ENCODE peak calls at places on chromosomes 16 and 17, in six cellular contexts. One of them, this sample, is unnamed.

GRCh38 chr16:87207509-87207908 is 109.7 kb downstream of the C16orf95 start:
- DNase-seq in H1: no peak
- DNase-seq in endothelial cell of umbilical vein: no peak
- DNase-seq in GM12878: no peak
- DNase-seq in A549: peak; percentile 53
- DNase-seq in K562: no peak
- DNase-seq in this sample: peak; percentile 60

GRCh38 chr16:69166221-69166833 is 20.6 kb upstream of the SNTB2 start:
- DNase-seq in GM12878: no peak
- DNase-seq in H1: no peak
- DNase-seq in endothelial cell of umbilical vein: peak; percentile 49
- DNase-seq in K562: peak; percentile 33
- DNase-seq in A549: no peak
- DNase-seq in this sample: no peak

GRCh38 chr17:7173687-7174602 is 5.2 kb downstream of the ASGR1 start:
- DNase-seq in GM12878: no peak
- DNase-seq in endothelial cell of umbilical vein: peak; percentile 89
- DNase-seq in H1: peak; percentile 72
- DNase-seq in K562: no peak
- DNase-seq in A549: no peak
- DNase-seq in this sample: no peak

GRCh38 chr17:16191604-16192003 is 23.7 kb downstream of the NCOR1 start:
- DNase-seq in endothelial cell of umbilical vein: peak; percentile 93
- DNase-seq in A549: no peak
- DNase-seq in GM12878: no peak
- DNase-seq in H1: no peak
- DNase-seq in K562: no peak
- DNase-seq in this sample: no peak

GRCh38 chr17:4276514-4276913 is 12.7 kb upstream of the ANKFY1 start:
- DNase-seq in A549: no peak
- DNase-seq in endothelial cell of umbilical vein: no peak
- DNase-seq in K562: no peak
- DNase-seq in GM12878: no peak
- DNase-seq in H1: no peak
- DNase-seq in this sample: peak; percentile 4

GRCh38 chr16:75252946-75253911 is 1.8 kb upstream of the BCAR1 start:
- DNase-seq in H1: peak; percentile 85
- DNase-seq in GM12878: no peak
- DNase-seq in endothelial cell of umbilical vein: peak; percentile 63
- DNase-seq in A549: no peak
- DNase-seq in K562: no peak
- DNase-seq in this sample: no peak

GRCh38 chr17:8941520-8941919 is 24.0 kb downstream of the PIK3R5 start:
- DNase-seq in H1: no peak
- DNase-seq in K562: no peak
- DNase-seq in A549: no peak
- DNase-seq in GM12878: no peak
- DNase-seq in endothelial cell of umbilical vein: no peak
- DNase-seq in this sample: no peak

GRCh38 chr16:88469615-88470395 is 16.7 kb downstream of the ZFPM1 start:
- DNase-seq in K562: no peak
- DNase-seq in endothelial cell of umbilical vein: no peak
- DNase-seq in A549: no peak
- DNase-seq in GM12878: no peak
- DNase-seq in H1: no peak
- DNase-seq in this sample: no peak

GRCh38 chr16:6600167-6600566 is 732.5 kb upstream of the RBFOX1 start:
- DNase-seq in endothelial cell of umbilical vein: no peak
- DNase-seq in A549: no peak
- DNase-seq in K562: no peak
- DNase-seq in GM12878: no peak
- DNase-seq in H1: no peak
- DNase-seq in this sample: no peak

GRCh38 chr16:75628351-75628750 is 5.3 kb upstream of the ADAT1 start:
- DNase-seq in A549: no peak
- DNase-seq in endothelial cell of umbilical vein: peak; percentile 30
- DNase-seq in K562: no peak
- DNase-seq in H1: no peak
- DNase-seq in GM12878: no peak
- DNase-seq in this sample: no peak

GRCh38 chr16:64362193-64362592 is 759.7 kb downstream of the CDH11 start:
- DNase-seq in H1: no peak
- DNase-seq in A549: no peak
- DNase-seq in endothelial cell of umbilical vein: peak; percentile 10
- DNase-seq in K562: no peak
- DNase-seq in GM12878: no peak
- DNase-seq in this sample: no peak
- TF ChIP-seq MAX in H1: no peak
- TF ChIP-seq MAX in A549: no peak
- TF ChIP-seq MAX in endothelial cell of umbilical vein: no peak
- TF ChIP-seq MAX in K562: no peak
- TF ChIP-seq MAX in GM12878: no peak
- TF ChIP-seq MAX in this sample: no peak

GRCh38 chr17:39757176-39757662 is 19.5 kb downstream of the GRB7 start:
- DNase-seq in GM12878: no peak
- DNase-seq in H1: no peak
- DNase-seq in endothelial cell of umbilical vein: no peak
- DNase-seq in A549: no peak
- DNase-seq in K562: no peak
- DNase-seq in this sample: no peak
- TF ChIP-seq MAX in GM12878: no peak
- TF ChIP-seq MAX in H1: no peak
- TF ChIP-seq MAX in endothelial cell of umbilical vein: no peak
- TF ChIP-seq MAX in A549: no peak
- TF ChIP-seq MAX in K562: no peak
- TF ChIP-seq MAX in this sample: no peak

GRCh38 chr17:279356-279755 is 73.3 kb downstream of the RPH3AL start:
- DNase-seq in GM12878: no peak
- DNase-seq in K562: no peak
- DNase-seq in H1: no peak
- DNase-seq in endothelial cell of umbilical vein: no peak
- DNase-seq in A549: no peak
- DNase-seq in this sample: peak; percentile 52

GRCh38 chr17:279776-280175 is 72.8 kb downstream of the RPH3AL start:
- DNase-seq in GM12878: no peak
- DNase-seq in K562: no peak
- DNase-seq in H1: no peak
- DNase-seq in A549: no peak
- DNase-seq in endothelial cell of umbilical vein: no peak
- DNase-seq in this sample: no peak

GRCh38 chr17:269616-270514 is 82.7 kb downstream of the RPH3AL start:
- DNase-seq in H1: no peak
- DNase-seq in GM12878: no peak
- DNase-seq in A549: no peak
- DNase-seq in endothelial cell of umbilical vein: no peak
- DNase-seq in K562: no peak
- DNase-seq in this sample: peak; percentile 93

GRCh38 chr17:278055-279028 is 74.3 kb downstream of the RPH3AL start:
- DNase-seq in GM12878: no peak
- DNase-seq in endothelial cell of umbilical vein: no peak
- DNase-seq in K562: no peak
- DNase-seq in H1: no peak
- DNase-seq in A549: no peak
- DNase-seq in this sample: no peak

GRCh38 chr17:273994-274832 is 78.4 kb downstream of the RPH3AL start:
- DNase-seq in K562: no peak
- DNase-seq in endothelial cell of umbilical vein: no peak
- DNase-seq in H1: no peak
- DNase-seq in A549: no peak
- DNase-seq in GM12878: no peak
- DNase-seq in this sample: peak; percentile 45
- TF ChIP-seq MAX in K562: no peak
- TF ChIP-seq MAX in endothelial cell of umbilical vein: no peak
- TF ChIP-seq MAX in H1: no peak
- TF ChIP-seq MAX in A549: no peak
- TF ChIP-seq MAX in GM12878: no peak
- TF ChIP-seq MAX in this sample: peak; percentile 80

DNA sequence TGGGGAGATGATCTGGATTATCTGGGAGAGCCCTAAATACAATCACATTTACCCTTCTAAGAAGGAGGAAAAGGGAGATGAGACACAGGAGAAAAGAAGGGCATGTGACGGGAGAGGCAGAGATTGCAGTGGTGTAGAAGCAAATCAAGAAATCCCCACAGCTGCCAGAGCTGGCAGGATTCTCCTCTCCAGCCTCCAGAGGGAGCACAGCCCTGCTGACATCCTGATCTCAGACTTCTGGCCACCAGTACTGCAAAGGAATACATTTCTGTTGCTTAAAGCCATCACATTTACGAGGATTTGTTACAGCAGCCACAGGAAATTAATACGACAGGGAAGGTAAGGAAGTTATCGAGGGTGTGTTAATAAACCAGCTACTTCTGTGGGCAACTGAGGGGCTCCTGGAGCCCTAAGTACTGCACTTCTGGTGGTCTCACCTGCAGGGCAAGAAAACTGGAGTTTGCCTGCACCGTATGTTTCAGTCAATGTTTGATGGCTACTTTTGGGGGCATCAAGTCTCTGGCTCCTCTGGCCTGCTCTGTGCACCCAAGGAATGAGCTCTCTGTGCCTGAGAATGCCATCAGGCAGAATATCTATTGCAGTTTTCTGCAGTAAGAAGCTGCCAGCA is 22.9 kb upstream of the CDH13 start:
- DNase-seq in K562: no peak
- DNase-seq in H1: no peak
- DNase-seq in A549: peak; percentile 18
- DNase-seq in endothelial cell of umbilical vein: peak; percentile 68
- DNase-seq in GM12878: no peak
- DNase-seq in this sample: peak; percentile 28
- TF ChIP-seq MAX in K562: no peak
- TF ChIP-seq MAX in H1: no peak
- TF ChIP-seq MAX in A549: no peak
- TF ChIP-seq MAX in endothelial cell of umbilical vein: no peak
- TF ChIP-seq MAX in GM12878: no peak
- TF ChIP-seq MAX in this sample: no peak

GRCh38 chr16:12360240-12360639 is 383.7 kb downstream of the SNX29 start:
- DNase-seq in endothelial cell of umbilical vein: no peak
- DNase-seq in GM12878: no peak
- DNase-seq in K562: no peak
- DNase-seq in H1: no peak
- DNase-seq in A549: no peak
- DNase-seq in this sample: no peak

GRCh38 chr16:12366313-12366712 is 389.8 kb downstream of the SNX29 start:
- DNase-seq in GM12878: no peak
- DNase-seq in A549: no peak
- DNase-seq in K562: no peak
- DNase-seq in H1: no peak
- DNase-seq in endothelial cell of umbilical vein: no peak
- DNase-seq in this sample: no peak

GRCh38 chr16:12358898-12359297 is 382.4 kb downstream of the SNX29 start:
- DNase-seq in GM12878: no peak
- DNase-seq in H1: no peak
- DNase-seq in K562: no peak
- DNase-seq in endothelial cell of umbilical vein: no peak
- DNase-seq in A549: no peak
- DNase-seq in this sample: no peak

GRCh38 chr16:12361016-12361415 is 384.5 kb downstream of the SNX29 start:
- DNase-seq in H1: no peak
- DNase-seq in K562: no peak
- DNase-seq in GM12878: no peak
- DNase-seq in endothelial cell of umbilical vein: no peak
- DNase-seq in A549: no peak
- DNase-seq in this sample: no peak

DNA sequence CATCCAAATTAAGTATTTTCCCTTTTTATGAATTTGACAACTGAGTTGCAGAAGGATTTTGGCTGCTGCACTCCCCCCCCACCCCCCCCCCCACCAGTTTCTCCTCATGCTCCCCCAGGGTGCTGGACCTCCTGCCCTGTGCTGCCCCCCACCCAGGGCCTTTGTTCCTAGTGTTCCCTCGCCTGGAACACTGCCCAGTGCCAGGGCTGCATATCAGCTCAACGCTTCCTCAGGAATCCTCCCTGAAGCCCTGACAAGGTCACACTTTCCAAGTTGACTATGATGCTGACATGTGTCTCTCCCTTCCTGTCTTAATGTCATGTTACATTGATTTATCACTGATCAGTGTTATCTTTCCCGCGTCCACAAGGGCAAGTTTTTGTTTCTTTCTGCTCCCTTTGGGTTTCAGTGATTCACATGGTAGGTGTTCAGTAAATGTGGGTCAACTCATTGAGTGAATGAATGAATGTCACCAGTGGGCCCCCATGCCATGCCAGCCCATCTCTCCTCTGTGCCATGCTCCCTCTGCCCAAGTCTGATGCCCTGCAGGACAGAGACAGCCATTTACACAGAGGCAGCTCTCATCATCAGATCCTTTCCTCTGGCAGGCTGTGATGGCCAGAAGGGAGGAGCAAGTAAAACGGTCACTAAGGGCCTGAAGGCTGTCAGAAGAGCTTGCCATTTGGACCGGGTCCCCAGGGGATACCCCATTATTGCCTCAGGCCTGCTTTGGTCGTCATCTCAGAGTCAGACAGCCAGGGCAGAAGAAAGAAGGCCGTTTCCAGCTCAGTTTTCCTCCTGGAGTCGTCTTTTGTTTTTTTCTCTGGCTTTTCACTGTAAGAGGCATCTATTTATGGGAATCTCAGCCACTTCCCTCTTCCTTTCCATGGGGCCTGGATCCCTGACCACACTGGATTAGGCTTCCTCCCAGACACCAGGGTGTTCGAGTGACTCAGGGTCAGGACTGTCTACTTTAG is 386.2 kb downstream of the SNX29 start:
- DNase-seq in A549: no peak
- DNase-seq in GM12878: no peak
- DNase-seq in K562: no peak
- DNase-seq in endothelial cell of umbilical vein: peak; percentile 38
- DNase-seq in H1: no peak
- DNase-seq in this sample: no peak
- TF ChIP-seq MAX in A549: no peak
- TF ChIP-seq MAX in GM12878: no peak
- TF ChIP-seq MAX in K562: no peak
- TF ChIP-seq MAX in endothelial cell of umbilical vein: no peak
- TF ChIP-seq MAX in H1: no peak
- TF ChIP-seq MAX in this sample: no peak

This sample was measured in NB4.